ENCODE peak calls at places on chromosomes 11 and 22, in eight cellular contexts. L is heart left ventricle; U is anterior cingulate cortex; H is activated effector memory CD4-positive, alpha-beta T cell treated with Interleukin-2 at 50 U/mL for 16 hours; J is NCI-H2171; A is stimulated activated CD4-positive, alpha-beta T cell treated with anti-CD3 and anti-CD28 coated beads, Interleukin-4, amount 100 ng/mL, for 48 hours; F is body of pancreas; G is ACHN. X is an unnamed sample.

GRCh38 chr11:15695096-15695721 is 580.5 kb downstream of the INSC start:
- DNase-seq in L (no peak), U (no peak), H (no peak), J (no peak), A (no peak), F (no peak), G (no peak), X (no peak)

GRCh38 chr11:35237860-35238715 is 99.1 kb downstream of the CD44 start:
- DNase-seq in L (no peak), U (no peak), H (no peak), J (peak), A (peak), F (peak), G (peak), X (peak)

GRCh38 chr11:109849946-109850345 is 243.2 kb upstream of the ZC3H12C start:
- DNase-seq in L (no peak), U (no peak), H (no peak), J (no peak), A (no peak), F (no peak), G (no peak), X (no peak)

GRCh38 chr11:2797741-2798361 is 87.7 kb downstream of the CDKN1C start:
- DNase-seq in L (peak), U (no peak), H (no peak), J (no peak), A (no peak), F (peak), G (no peak), X (no peak)

GRCh38 chr11:27507561-27508322 is 1.2 kb upstream of the LIN7C start:
- DNase-seq in L (no peak), U (no peak), H (no peak), J (no peak), A (no peak), F (no peak), G (no peak), X (no peak)

GRCh38 chr22:45549739-45550138 is 47.1 kb downstream of the FBLN1 start:
- DNase-seq in L (no peak), U (no peak), H (no peak), J (no peak), A (no peak), F (no peak), G (no peak), X (no peak)

GRCh38 chr11:13249992-13250391 is 27.6 kb upstream of the BMAL1 start:
- DNase-seq in L (no peak), U (no peak), H (no peak), J (no peak), A (no peak), F (no peak), G (no peak), X (no peak)

GRCh38 chr22:38110008-38110862 is at the start of gene BAIAP2L2:
- DNase-seq in L (peak), U (no peak), H (no peak), J (no peak), A (no peak), F (no peak), G (peak), X (no peak)

GRCh38 chr22:30922151-30922611 is 46.4 kb downstream of the MORC2 start:
- DNase-seq in L (peak), U (peak), H (peak), J (no peak), A (peak), F (peak), G (peak), X (no peak)

GRCh38 chr11:78314753-78315152 is 102.9 kb downstream of the GAB2 start:
- DNase-seq in L (no peak), U (no peak), H (no peak), J (no peak), A (no peak), F (no peak), G (no peak), X (no peak)

GRCh38 chr11:119055901-119056300 is 1.1 kb downstream of the HYOU1 start:
- DNase-seq in L (no peak), U (no peak), H (no peak), J (no peak), A (no peak), F (no peak), G (peak), X (no peak)

GRCh38 chr11:75303544-75304224 is 47.8 kb downstream of the ARRB1 start:
- DNase-seq in L (no peak), U (no peak), H (no peak), J (peak), A (no peak), F (no peak), G (no peak), X (no peak)

GRCh38 chr11:26820739-26821138 is 98.9 kb upstream of the SLC5A12 start:
- DNase-seq in L (no peak), U (no peak), H (no peak), J (no peak), A (no peak), F (no peak), G (no peak), X (no peak)

GRCh38 chr11:34738237-34738636 is 117.3 kb downstream of the EHF start:
- DNase-seq in L (no peak), U (no peak), H (no peak), J (no peak), A (no peak), F (no peak), G (no peak), X (no peak)

GRCh38 chr22:27749597-27750225 is 51.8 kb downstream of the MN1 start:
- DNase-seq in L (no peak), U (no peak), H (no peak), J (no peak), A (no peak), F (no peak), G (no peak), X (no peak)

GRCh38 chr22:24583221-24583971 is 9.5 kb downstream of the LRRC75B start:
- DNase-seq in L (no peak), U (no peak), H (no peak), J (no peak), A (no peak), F (peak), G (no peak), X (no peak)

GRCh38 chr11:103257360-103257759 is 148.1 kb downstream of the DYNC2H1 start:
- DNase-seq in L (no peak), U (no peak), H (no peak), J (no peak), A (no peak), F (no peak), G (peak), X (no peak)

GRCh38 chr22:43014062-43014875 is 680 bp downstream of the PACSIN2 start:
- DNase-seq in L (peak), U (no peak), H (peak), J (peak), A (no peak), F (peak), G (peak), X (no peak)

GRCh38 chr11:17384002-17384511 is 4.4 kb downstream of the KCNJ11 start:
- DNase-seq in L (peak), U (peak), H (peak), J (peak), A (peak), F (peak), G (peak), X (peak)

GRCh38 chr11:38169286-38169685 is 1571.2 kb upstream of the RAG2 start:
- DNase-seq in L (no peak), U (no peak), H (no peak), J (no peak), A (no peak), F (no peak), G (no peak), X (peak)

GRCh38 chr11:121334973-121335711 is 42.6 kb downstream of the SC5D start:
- DNase-seq in L (no peak), U (no peak), H (no peak), J (no peak), A (no peak), F (no peak), G (no peak), X (no peak)

GRCh38 chr11:47325271-47326041 is 27.0 kb downstream of the MYBPC3 start:
- DNase-seq in L (no peak), U (no peak), H (no peak), J (no peak), A (no peak), F (peak), G (no peak), X (no peak)

GRCh38 chr11:75275581-75275980 is 35.0 kb downstream of the TPBGL start:
- DNase-seq in L (peak), U (no peak), H (peak), J (peak), A (peak), F (peak), G (no peak), X (no peak)

GRCh38 chr22:44975444-44976262 is 34.2 kb downstream of the PHF21B start:
- DNase-seq in L (peak), U (no peak), H (peak), J (no peak), A (peak), F (peak), G (peak), X (peak)

GRCh38 chr22:37561209-37562048 is 1.1 kb downstream of the CDC42EP1 start:
- DNase-seq in L (peak), U (peak), H (peak), J (peak), A (peak), F (peak), G (peak), X (peak)

X was measured in NCI-H460.